ENCODE peak calls at places on chromosomes 7 and 10, in four cellular contexts. K, Q, J and I are unnamed samples.

GRCh38 chr7:68425377-68425776 is 1172.9 kb upstream of the AUTS2 start:
- DNase-seq in K (no peak), Q (no peak), J (no peak), I (peak)

GRCh38 chr10:102596506-102596971 is 47.7 kb upstream of the TRIM8 start:
- DNase-seq in Q (peak), K (peak), J (peak), I (peak)

GRCh38 chr7:159008055-159008405 is 136.6 kb downstream of the VIPR2 start:
- DNase-seq in J (no peak), Q (no peak), K (no peak), I (no peak)

GRCh38 chr10:124164252-124164651 is 70.9 kb upstream of the CHST15 start:
- DNase-seq in Q (no peak), J (no peak), K (no peak), I (no peak)

GRCh38 chr10:79264942-79265341 is 82.3 kb upstream of the PPIF start:
- DNase-seq in J (no peak), Q (no peak), K (peak), I (no peak)

GRCh38 chr7:106059556-106059955 is 52.6 kb downstream of the SYPL1 start:
- DNase-seq in J (no peak), K (no peak), Q (no peak), I (no peak)

GRCh38 chr7:51314726-51315125 is 1.9 kb downstream of the COBL start:
- DNase-seq in J (no peak), Q (no peak), K (no peak), I (no peak)

GRCh38 chr7:126686474-126686873 is 566.3 kb downstream of the GRM8 start:
- DNase-seq in Q (no peak), J (no peak), K (no peak), I (no peak)

GRCh38 chr10:978826-979421 is 9.3 kb upstream of the GTPBP4 start:
- DNase-seq in J (no peak), Q (no peak), K (no peak), I (no peak)

GRCh38 chr7:15778191-15778590 is 91.7 kb upstream of the MEOX2 start:
- DNase-seq in K (no peak), Q (no peak), J (no peak), I (no peak)

GRCh38 chr10:878333-878753 is 53.2 kb downstream of the LARP4B start:
- DNase-seq in K (peak), J (no peak), Q (no peak), I (no peak)

GRCh38 chr7:127870231-127870907 is 160.9 kb downstream of the LRRC4 start:
- DNase-seq in K (no peak), Q (no peak), J (no peak), I (no peak)

GRCh38 chr7:35971133-35971995 is 170.5 kb downstream of the SEPTIN7 start:
- DNase-seq in K (no peak), J (no peak), Q (peak), I (peak)

GRCh38 chr10:62817120-62817762 is 1.1 kb upstream of the EGR2 start:
- DNase-seq in Q (peak), K (peak), J (no peak), I (no peak)

GRCh38 chr10:114684822-114685209 is 26.7 kb upstream of the ABLIM1 start:
- DNase-seq in Q (no peak), K (peak), J (peak), I (peak)

GRCh38 chr10:102648889-102649752 is 4.8 kb downstream of the TRIM8 start:
- DNase-seq in K (no peak), J (no peak), Q (no peak), I (no peak)

GRCh38 chr7:157771-158251 is 34.6 kb upstream of the FAM20C start:
- DNase-seq in Q (no peak), J (no peak), K (no peak), I (no peak)

GRCh38 chr7:134016223-134016941 is 110.8 kb upstream of the LRGUK start:
- DNase-seq in K (peak), Q (peak), J (peak), I (peak)

GRCh38 chr10:90712529-90712928 is 145.3 kb downstream of the HTR7 start:
- DNase-seq in Q (no peak), K (no peak), J (no peak), I (no peak)

GRCh38 chr10:33095867-33096479 is 137.9 kb upstream of the ITGB1 start:
- DNase-seq in J (no peak), K (no peak), Q (no peak), I (no peak)

GRCh38 chr10:8386781-8387180 is 332.3 kb downstream of the GATA3 start:
- DNase-seq in K (no peak), Q (no peak), J (no peak), I (no peak)

GRCh38 chr7:130667593-130668257 is 823 bp downstream of the COPG2 start:
- DNase-seq in K (peak), Q (no peak), J (no peak), I (no peak)

GRCh38 chr7:142925413-142925812 is 8.1 kb downstream of the TRPV5 start:
- DNase-seq in J (no peak), Q (peak), K (no peak), I (no peak)

GRCh38 chr10:112359606-112360307 is 14.2 kb upstream of the ACSL5 start:
- DNase-seq in J (no peak), Q (no peak), K (no peak), I (no peak)

GRCh38 chr10:112362833-112363232 is 11.1 kb upstream of the ACSL5 start:
- DNase-seq in J (no peak), Q (no peak), K (no peak), I (no peak)

GRCh38 chr10:112363696-112364688 is 9.9 kb upstream of the ACSL5 start:
- DNase-seq in Q (no peak), K (no peak), J (no peak), I (no peak)

GRCh38 chr10:112360308-112361270 is 13.3 kb upstream of the ACSL5 start:
- DNase-seq in J (no peak), K (peak), Q (no peak), I (no peak)

DNA sequence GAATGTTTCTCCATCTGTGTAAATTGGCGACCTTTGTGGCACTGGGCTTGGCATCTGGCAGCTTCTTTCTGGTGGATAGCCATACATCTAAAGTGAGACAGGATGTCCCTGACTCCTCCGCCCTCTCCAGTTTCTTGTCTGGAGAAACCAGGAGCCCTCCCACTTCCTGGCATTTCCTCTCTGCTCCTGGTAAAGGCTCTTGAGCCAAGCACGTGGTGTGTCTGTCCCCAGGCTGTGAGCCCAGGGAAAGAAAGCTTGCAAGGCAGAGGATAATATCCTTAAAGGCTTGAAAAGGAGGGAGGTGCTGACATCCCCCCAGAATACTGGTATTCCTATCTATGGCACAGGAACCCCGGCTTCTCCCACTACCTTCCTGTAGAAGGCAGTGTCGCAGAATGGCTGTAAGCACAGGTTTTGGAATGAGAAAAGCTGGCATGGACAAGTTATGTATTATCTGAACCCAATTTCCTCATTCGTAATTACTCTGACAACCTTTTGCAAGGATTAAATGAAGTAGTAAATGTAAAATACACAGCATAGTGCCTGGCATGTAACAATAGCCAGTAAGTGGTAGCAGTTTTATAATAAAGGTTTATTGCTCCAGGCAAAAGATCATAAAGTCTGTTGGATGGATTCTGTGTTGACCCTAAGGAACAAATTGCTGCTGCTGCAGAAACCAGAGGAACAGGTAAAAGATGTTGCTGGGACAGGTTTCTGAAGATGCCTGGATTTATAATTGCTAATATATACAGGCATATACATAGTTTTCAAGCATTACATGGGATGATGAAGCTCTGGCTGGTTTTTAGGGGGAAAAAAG is 11.8 kb upstream of the ACSL5 start:
- DNase-seq in J (no peak), Q (no peak), K (peak), I (no peak)
- TF ChIP-seq BHLHE40 in J (no peak), Q (no peak), K (no peak), I (no peak)

GRCh38 chr10:22333667-22334282 is 11.5 kb upstream of the SPAG6 start:
- DNase-seq in J (no peak), K (no peak), Q (no peak), I (no peak)

GRCh38 chr10:22333167-22333566 is 12.1 kb upstream of the SPAG6 start:
- DNase-seq in J (no peak), Q (no peak), K (no peak), I (no peak)

GRCh38 chr10:22335204-22335956 is 9.9 kb upstream of the SPAG6 start:
- DNase-seq in J (no peak), Q (no peak), K (peak), I (peak)

GRCh38 chr10:22332116-22332692 is 11.3 kb downstream of the BMI1 start:
- DNase-seq in Q (no peak), J (no peak), K (no peak), I (no peak)

DNA sequence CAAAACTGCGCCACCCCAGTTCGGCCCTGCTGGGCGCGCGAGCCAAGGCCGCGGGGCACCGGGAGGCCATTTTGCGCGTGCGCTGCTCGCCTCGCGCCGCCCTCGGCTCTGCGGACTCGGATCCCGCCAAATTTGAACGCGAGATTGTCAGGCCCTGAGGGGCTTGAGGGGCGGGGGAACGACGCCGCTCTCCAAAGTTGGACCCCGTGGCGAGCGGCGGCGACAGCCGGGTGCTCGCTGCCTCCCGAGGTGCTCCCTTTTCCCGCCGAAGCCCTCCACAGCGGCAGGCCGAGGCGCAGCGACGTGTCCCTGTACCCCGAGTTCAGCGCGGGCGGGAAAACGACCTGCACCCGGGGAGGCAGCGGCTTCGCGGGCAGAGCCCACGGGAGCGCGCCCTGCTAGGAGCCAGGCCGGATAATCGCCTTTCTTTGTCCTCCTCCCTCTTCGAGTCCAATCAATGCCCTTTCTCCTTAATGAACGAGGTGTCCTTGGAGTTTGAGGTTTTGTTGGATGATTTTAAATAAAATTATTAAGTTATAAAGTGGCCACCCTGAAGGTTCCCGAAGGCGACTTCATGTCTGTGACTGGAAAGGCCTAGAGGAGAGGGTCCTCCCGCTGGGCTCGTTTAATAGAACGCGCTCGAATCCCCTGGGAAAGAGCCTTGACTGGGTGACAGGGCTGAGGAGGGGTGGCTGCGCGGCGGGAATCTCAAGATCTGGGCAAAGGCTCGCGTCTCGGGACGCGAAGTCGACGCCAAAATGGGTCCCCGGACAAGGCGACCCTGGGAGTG is 10.7 kb upstream of the SPAG6 start:
- DNase-seq in J (no peak), K (no peak), Q (no peak), I (no peak)
- H3K4me3 ChIP-seq in J (no peak), K (peak), Q (no peak), I (no peak)

GRCh38 chr10:43282881-43283280 is 16.0 kb upstream of the RASGEF1A start:
- DNase-seq in J (no peak), Q (peak), K (no peak), I (no peak)
- TF ChIP-seq MAZ in J (no peak), Q (no peak), K (no peak), I (no peak)

GRCh38 chr10:13049774-13050420 is 48.4 kb upstream of the CCDC3 start:
- DNase-seq in J (no peak), K (no peak), Q (no peak), I (no peak)
- TF ChIP-seq BHLHE40 in J (no peak), K (no peak), Q (no peak), I (no peak)

DNA sequence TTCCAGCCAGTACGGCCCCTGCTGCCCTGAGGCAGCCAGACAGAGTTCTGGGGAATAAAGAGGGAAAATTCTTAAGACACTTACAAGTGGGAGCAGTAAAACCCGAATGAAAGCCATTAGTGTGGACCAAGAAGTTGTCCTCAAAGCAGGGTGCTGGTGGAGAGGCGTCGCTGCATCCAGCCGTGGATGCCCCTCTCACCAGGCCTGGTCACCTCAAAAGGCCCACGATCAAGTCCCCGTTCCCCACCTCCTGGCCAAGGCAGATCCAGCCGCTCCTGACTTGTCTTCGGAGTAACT is 656 bp downstream of the VSTM4 start:
- DNase-seq in K (no peak), J (no peak), Q (no peak), I (no peak)
- H3K4me3 ChIP-seq in K (peak), J (no peak), Q (peak), I (peak)

GRCh38 chr10:17687117-17687831 is 43.3 kb downstream of the STAM start:
- DNase-seq in J (no peak), K (no peak), Q (no peak), I (no peak)

GRCh38 chr10:17689137-17689536 is 45.2 kb downstream of the STAM start:
- DNase-seq in K (no peak), J (no peak), Q (peak), I (no peak)

GRCh38 chr10:17693009-17693408 is 49.1 kb downstream of the STAM start:
- DNase-seq in K (no peak), Q (no peak), J (no peak), I (no peak)
- TF ChIP-seq MAZ in K (no peak), Q (no peak), J (no peak), I (no peak)

GRCh38 chr7:55774327-55775050 is 88.1 kb downstream of the SEPTIN14 start:
- DNase-seq in K (no peak), J (no peak), Q (no peak), I (no peak)
- TF ChIP-seq BHLHE40 in K (no peak), J (no peak), Q (no peak), I (no peak)

DNA sequence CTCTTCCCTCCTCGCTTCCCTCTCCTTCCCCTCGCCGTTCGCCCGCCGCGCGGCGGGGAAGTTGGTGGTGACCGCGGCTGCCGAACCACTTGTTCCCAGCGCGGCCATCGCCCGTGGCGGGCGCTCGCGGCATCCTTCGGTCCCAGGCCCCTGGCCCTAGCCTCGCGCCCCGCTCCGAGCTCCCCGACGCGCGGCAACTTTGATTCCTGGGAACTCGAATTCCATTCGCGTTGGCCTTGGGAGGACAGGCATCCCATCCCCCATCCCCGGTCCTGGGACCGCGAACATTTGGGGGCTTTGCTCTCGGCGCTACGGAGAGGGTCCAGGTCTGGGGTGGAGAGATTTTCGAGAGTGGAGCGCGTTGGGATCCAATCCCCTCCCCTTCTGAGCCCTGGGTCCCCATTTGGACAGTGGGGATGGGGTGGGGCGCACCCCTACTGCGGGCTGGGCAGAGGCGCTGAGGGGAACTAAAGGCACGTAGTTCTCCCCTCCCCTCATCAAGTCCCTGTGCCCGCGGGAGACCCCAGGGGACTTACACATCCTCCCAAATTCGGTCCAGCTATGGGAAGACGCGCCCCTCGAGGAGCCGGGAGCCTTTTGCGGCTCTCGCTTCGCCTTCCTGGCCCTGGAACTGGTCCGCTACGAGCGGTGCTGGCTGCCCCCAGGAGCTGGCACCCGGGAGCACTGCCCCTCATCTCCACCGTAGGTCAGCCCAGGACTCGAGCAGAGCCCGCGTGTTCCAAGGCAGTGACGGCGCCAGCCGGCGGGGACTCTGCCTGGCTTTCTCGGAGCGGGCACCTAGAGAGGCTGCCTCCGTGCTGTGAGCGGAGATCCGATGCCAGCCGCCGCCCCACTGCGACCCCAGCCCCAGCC is 856 bp downstream of the CDH23 start:
- DNase-seq in J (no peak), Q (no peak), K (no peak), I (no peak)
- H3K4me3 ChIP-seq in J (no peak), Q (no peak), K (no peak), I (peak)

GRCh38 chr7:3245077-3245476 is 56.0 kb upstream of the SDK1 start:
- DNase-seq in Q (no peak), J (no peak), K (peak), I (no peak)

GRCh38 chr7:3243680-3244079 is 57.4 kb upstream of the SDK1 start:
- DNase-seq in J (no peak), K (no peak), Q (no peak), I (no peak)

GRCh38 chr7:3245721-3246120 is 55.3 kb upstream of the SDK1 start:
- DNase-seq in J (no peak), Q (no peak), K (no peak), I (no peak)

GRCh38 chr7:3243256-3243655 is 57.8 kb upstream of the SDK1 start:
- DNase-seq in J (no peak), Q (no peak), K (no peak), I (no peak)

DNA sequence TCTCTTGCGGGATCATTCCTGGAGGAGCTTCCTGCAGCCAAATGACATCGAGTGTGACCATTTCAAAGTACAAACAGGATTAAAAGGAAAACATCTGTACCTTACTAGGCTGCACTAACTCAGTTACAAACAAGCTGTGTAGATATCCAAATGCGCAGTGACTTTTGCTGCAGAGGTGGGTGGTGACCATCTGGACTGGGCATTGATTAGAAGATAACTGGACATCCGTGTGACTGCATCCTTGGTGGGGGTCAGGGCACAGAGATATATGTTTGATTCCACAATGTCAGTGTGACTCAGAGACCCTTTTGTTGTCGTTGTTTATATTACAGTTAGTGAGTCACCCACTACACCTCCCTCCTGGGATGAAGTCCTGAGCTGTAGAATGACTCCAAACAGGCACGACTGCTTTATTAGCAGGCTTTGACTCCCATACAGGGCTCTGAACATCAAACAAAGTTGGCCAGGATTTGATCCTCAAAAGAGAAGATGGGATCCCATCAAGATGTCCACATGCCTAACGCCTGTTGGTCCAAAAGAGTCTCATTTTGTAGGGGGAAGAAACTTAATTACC is 56.7 kb upstream of the SDK1 start:
- DNase-seq in Q (no peak), J (peak), K (peak), I (peak)
- TF ChIP-seq MAZ in Q (no peak), J (no peak), K (no peak), I (no peak)